ENCODE peak calls at places on chromosomes 3 and 15, in nine cellular contexts. Q is heart left ventricle; S is LHCN-M2; I is pulmonary artery endothelial cell; F is AG08396; B is EH; T is stimulated activated CD4-positive, alpha-beta T cell treated with anti-CD3 and anti-CD28 coated beads, Interleukin-1b, Interleukin-23, amount 100 ng/mL, for 4 hours; W is activated CD4-positive, alpha-beta T cell treated with anti-CD3 and anti-CD28 coated beads, Interleukin-2, amount 50 U/mL, for 24 hours; J is NCI-H1417. A is an unnamed sample.

GRCh38 chr3:8784676-8785435 is 15.4 kb upstream of the OXTR start:
- DNase-seq in Q (no peak), S (no peak), I (no peak), F (no peak), B (peak), T (no peak), W (no peak), J (no peak), A (peak)

GRCh38 chr3:129584631-129585030 is 21.8 kb downstream of the PLXND1 start:
- DNase-seq in Q (no peak), S (no peak), I (no peak), F (no peak), B (no peak), T (no peak), W (no peak), J (no peak), A (no peak)

GRCh38 chr3:122628567-122628966 is 51.1 kb downstream of the PARP15 start:
- DNase-seq in Q (no peak), S (peak), I (no peak), F (no peak), B (peak), T (no peak), W (no peak), J (no peak), A (no peak)

GRCh38 chr3:75906555-75907112 is 121.3 kb upstream of the ZNF717 start:
- DNase-seq in Q (no peak), S (no peak), I (no peak), F (peak), B (no peak), T (no peak), W (no peak), J (peak), A (no peak)

GRCh38 chr3:155317211-155317610 is 23.7 kb upstream of the STRIT1 start:
- DNase-seq in Q (no peak), S (no peak), I (no peak), F (no peak), B (peak), T (no peak), W (no peak), J (no peak), A (no peak)

GRCh38 chr15:99110093-99110492 is 5.2 kb downstream of the SYNM start:
- DNase-seq in Q (no peak), S (no peak), I (no peak), F (no peak), B (no peak), T (no peak), W (no peak), J (no peak), A (no peak)

GRCh38 chr15:71599404-71600225 is 210.7 kb upstream of the NR2E3 start:
- DNase-seq in Q (peak), S (peak), I (no peak), F (no peak), B (peak), T (no peak), W (no peak), J (no peak), A (peak)

GRCh38 chr3:28151608-28152228 is 89.7 kb upstream of the CMC1 start:
- DNase-seq in Q (no peak), S (peak), I (no peak), F (no peak), B (no peak), T (no peak), W (no peak), J (no peak), A (no peak)

GRCh38 chr3:29697989-29698388 is 417.1 kb downstream of the RBMS3 start:
- DNase-seq in Q (no peak), S (peak), I (no peak), F (peak), B (peak), T (no peak), W (no peak), J (no peak), A (no peak)

GRCh38 chr15:31392761-31393401 is 66.2 kb downstream of the KLF13 start:
- DNase-seq in Q (no peak), S (no peak), I (no peak), F (no peak), B (no peak), T (no peak), W (no peak), J (no peak), A (no peak)

GRCh38 chr3:129231331-129232119 is 17.9 kb upstream of the COPG1 start:
- DNase-seq in Q (no peak), S (no peak), I (no peak), F (no peak), B (peak), T (no peak), W (no peak), J (no peak), A (no peak)

GRCh38 chr3:107643038-107643883 is 120.5 kb downstream of the BBX start:
- DNase-seq in Q (no peak), S (no peak), I (no peak), F (no peak), B (no peak), T (no peak), W (no peak), J (no peak), A (no peak)

GRCh38 chr3:27281671-27282150 is 87.5 kb downstream of the NEK10 start:
- DNase-seq in Q (no peak), S (no peak), I (no peak), F (no peak), B (no peak), T (no peak), W (no peak), J (no peak), A (no peak)

GRCh38 chr3:195416795-195417194 is 26.0 kb downstream of the ACAP2 start:
- DNase-seq in Q (no peak), S (no peak), I (no peak), F (no peak), B (no peak), T (no peak), W (no peak), J (no peak), A (no peak)

GRCh38 chr3:139491966-139492365 is 15.7 kb upstream of the RBP2 start:
- DNase-seq in Q (no peak), S (no peak), I (no peak), F (no peak), B (no peak), T (no peak), W (no peak), J (peak), A (no peak)

GRCh38 chr3:184805351-184806038 is 6.5 kb upstream of the VPS8 start:
- DNase-seq in Q (no peak), S (no peak), I (no peak), F (no peak), B (peak), T (no peak), W (no peak), J (peak), A (peak)

GRCh38 chr3:29144361-29144760 is 136.5 kb upstream of the RBMS3 start:
- DNase-seq in Q (no peak), S (no peak), I (peak), F (no peak), B (no peak), T (no peak), W (no peak), J (no peak), A (peak)

GRCh38 chr3:124780356-124780755 is 50.1 kb downstream of the UMPS start:
- DNase-seq in Q (peak), S (peak), I (no peak), F (peak), B (peak), T (no peak), W (no peak), J (no peak), A (peak)

GRCh38 chr3:130702985-130703384 is 43.6 kb downstream of the PIK3R4 start:
- DNase-seq in Q (no peak), S (no peak), I (no peak), F (no peak), B (no peak), T (no peak), W (no peak), J (no peak), A (no peak)

A was measured in fibroblast of villous mesenchyme.